ENCODE peak calls at places on chromosome X, in five cellular contexts. Q is activated T-cell treated with anti-CD3 and anti-CD28 coated beads, Interleukin-2, amount 50 U/mL, for 72 hours; S is stimulated activated effector memory CD8-positive, alpha-beta T cell treated with anti-CD3 and anti-CD28 coated beads, Interleukin-12 subunit alpha, Interleukin-12 subunit beta, amount 100 ng/mL, for 72 hours; M is Right ventricle myocardium superior; R is CD8-positive, alpha-beta T cell. Y is an unnamed sample.

GRCh38 chrX:48475295-48475694 is 704 bp upstream of the FTSJ1 start:
- ATAC-seq in Q (no peak), S (no peak), M (no peak), R (no peak), Y (no peak)

GRCh38 chrX:17923546-17923945 is 62.4 kb upstream of the RAI2 start:
- ATAC-seq in Q (peak), S (peak), M (no peak), R (no peak), Y (no peak)

GRCh38 chrX:155417769-155418168 is 35.9 kb downstream of the F8A2 start:
- ATAC-seq in Q (peak), S (peak), M (no peak), R (no peak), Y (no peak)

GRCh38 chrX:45818913-45819312 is 618.2 kb upstream of the DIPK2B start:
- ATAC-seq in Q (peak), S (no peak), M (no peak), R (no peak), Y (no peak)

GRCh38 chrX:53223955-53224859 is 800 bp downstream of the KDM5C start:
- ATAC-seq in Q (peak), S (peak), M (no peak), R (peak), Y (no peak)

GRCh38 chrX:120743266-120743665 is 113.4 kb upstream of the C1GALT1C1 start:
- ATAC-seq in Q (no peak), S (no peak), M (no peak), R (no peak), Y (no peak)

GRCh38 chrX:54785901-54786300 is 12.2 kb downstream of the ITIH6 start:
- ATAC-seq in Q (no peak), S (peak), M (no peak), R (no peak), Y (no peak)

GRCh38 chrX:153456161-153456560 is 10.3 kb upstream of the TREX2 start:
- ATAC-seq in Q (no peak), S (no peak), M (peak), R (no peak), Y (no peak)

GRCh38 chrX:18649498-18649951 is 22.4 kb downstream of the RS1 start:
- ATAC-seq in Q (no peak), S (no peak), M (no peak), R (no peak), Y (no peak)

GRCh38 chrX:24167719-24168472 is 18.4 kb downstream of the ZFX start:
- ATAC-seq in Q (no peak), S (no peak), M (no peak), R (no peak), Y (no peak)

GRCh38 chrX:10566726-10567097 is 53.7 kb downstream of the MID1 start:
- ATAC-seq in Q (no peak), S (no peak), M (no peak), R (no peak), Y (no peak)

Y was measured in gastroesophageal sphincter.